ENCODE peak calls at places on chromosomes 2 and 18, in eight cellular contexts. One of them, this sample, is unnamed.

GRCh38 chr18:58996131-58996632 is 131.5 kb downstream of the ZNF532 start:
- DNase-seq in HCT116: no peak
- DNase-seq in A549: peak; percentile 60
- DNase-seq in neural progenitor cell: no peak
- DNase-seq in OCI-LY7: no peak
- DNase-seq in fibroblast of lung: peak; percentile 80
- DNase-seq in PC-9: peak; percentile 22
- DNase-seq in GM12878: no peak
- DNase-seq in this sample: no peak

GRCh38 chr2:201701591-201701990 is 3.1 kb upstream of the MPP4 start:
- DNase-seq in PC-9: no peak
- DNase-seq in GM12878: no peak
- DNase-seq in fibroblast of lung: no peak
- DNase-seq in OCI-LY7: no peak
- DNase-seq in neural progenitor cell: no peak
- DNase-seq in A549: no peak
- DNase-seq in HCT116: no peak
- DNase-seq in this sample: no peak

GRCh38 chr2:63698825-63699548 is 110.2 kb downstream of the MDH1 start:
- DNase-seq in neural progenitor cell: peak; percentile 63
- DNase-seq in OCI-LY7: peak; percentile 64
- DNase-seq in A549: peak; percentile 93
- DNase-seq in PC-9: peak; percentile 75
- DNase-seq in GM12878: no peak
- DNase-seq in fibroblast of lung: peak; percentile 88
- DNase-seq in HCT116: peak; percentile 76
- DNase-seq in this sample: peak; percentile 65

GRCh38 chr2:54665436-54665856 is 58.0 kb upstream of the EML6 start:
- DNase-seq in fibroblast of lung: peak; percentile 76
- DNase-seq in GM12878: no peak
- DNase-seq in OCI-LY7: peak; percentile 74
- DNase-seq in HCT116: peak; percentile 32
- DNase-seq in PC-9: no peak
- DNase-seq in neural progenitor cell: peak; percentile 86
- DNase-seq in A549: peak; percentile 73
- DNase-seq in this sample: peak; percentile 58

GRCh38 chr18:75135158-75135725 is 73.7 kb downstream of the PTGR3 start:
- DNase-seq in A549: no peak
- DNase-seq in HCT116: no peak
- DNase-seq in fibroblast of lung: no peak
- DNase-seq in PC-9: no peak
- DNase-seq in OCI-LY7: no peak
- DNase-seq in neural progenitor cell: no peak
- DNase-seq in GM12878: no peak
- DNase-seq in this sample: no peak

GRCh38 chr2:174762464-174762863 is 1.8 kb downstream of the CHRNA1 start:
- DNase-seq in PC-9: no peak
- DNase-seq in fibroblast of lung: no peak
- DNase-seq in GM12878: no peak
- DNase-seq in A549: no peak
- DNase-seq in neural progenitor cell: no peak
- DNase-seq in OCI-LY7: no peak
- DNase-seq in HCT116: no peak
- DNase-seq in this sample: no peak

GRCh38 chr18:79503891-79504475 is 108.3 kb downstream of the NFATC1 start:
- DNase-seq in A549: no peak
- DNase-seq in neural progenitor cell: no peak
- DNase-seq in GM12878: no peak
- DNase-seq in OCI-LY7: no peak
- DNase-seq in HCT116: no peak
- DNase-seq in fibroblast of lung: no peak
- DNase-seq in PC-9: no peak
- DNase-seq in this sample: no peak

GRCh38 chr2:231392431-231393148 is 2.9 kb upstream of the B3GNT7 start:
- DNase-seq in OCI-LY7: no peak
- DNase-seq in HCT116: no peak
- DNase-seq in neural progenitor cell: no peak
- DNase-seq in GM12878: no peak
- DNase-seq in fibroblast of lung: no peak
- DNase-seq in PC-9: no peak
- DNase-seq in A549: no peak
- DNase-seq in this sample: no peak

GRCh38 chr18:50559750-50560680 is at the start of gene MAPK4:
- DNase-seq in neural progenitor cell: peak; percentile 79
- DNase-seq in PC-9: no peak
- DNase-seq in GM12878: no peak
- DNase-seq in fibroblast of lung: peak; percentile 2
- DNase-seq in HCT116: no peak
- DNase-seq in OCI-LY7: no peak
- DNase-seq in A549: no peak
- DNase-seq in this sample: peak; percentile 73

GRCh38 chr2:42895134-42895795 is 102.9 kb upstream of the HAAO start:
- DNase-seq in fibroblast of lung: no peak
- DNase-seq in OCI-LY7: no peak
- DNase-seq in PC-9: no peak
- DNase-seq in A549: no peak
- DNase-seq in neural progenitor cell: no peak
- DNase-seq in HCT116: no peak
- DNase-seq in GM12878: no peak
- DNase-seq in this sample: no peak

GRCh38 chr2:106771811-106772210 is 114.2 kb downstream of the ST6GAL2 start:
- DNase-seq in OCI-LY7: no peak
- DNase-seq in HCT116: no peak
- DNase-seq in GM12878: no peak
- DNase-seq in fibroblast of lung: no peak
- DNase-seq in PC-9: no peak
- DNase-seq in neural progenitor cell: no peak
- DNase-seq in A549: no peak
- DNase-seq in this sample: no peak

GRCh38 chr2:28274911-28275685 is 117.6 kb upstream of the FOSL2 start:
- DNase-seq in A549: peak; percentile 93
- DNase-seq in fibroblast of lung: peak; percentile 77
- DNase-seq in neural progenitor cell: peak; percentile 23
- DNase-seq in OCI-LY7: no peak
- DNase-seq in HCT116: peak; percentile 79
- DNase-seq in GM12878: no peak
- DNase-seq in PC-9: peak; percentile 92
- DNase-seq in this sample: no peak

GRCh38 chr2:236010920-236011685 is 157.1 kb downstream of the GBX2 start:
- DNase-seq in PC-9: no peak
- DNase-seq in OCI-LY7: no peak
- DNase-seq in A549: no peak
- DNase-seq in HCT116: no peak
- DNase-seq in fibroblast of lung: peak; percentile 4
- DNase-seq in neural progenitor cell: no peak
- DNase-seq in GM12878: no peak
- DNase-seq in this sample: no peak

GRCh38 chr2:74383254-74383653 is 3.1 kb upstream of the DCTN1 start:
- DNase-seq in GM12878: no peak
- DNase-seq in fibroblast of lung: peak; percentile 74
- DNase-seq in OCI-LY7: no peak
- DNase-seq in A549: no peak
- DNase-seq in neural progenitor cell: no peak
- DNase-seq in PC-9: no peak
- DNase-seq in HCT116: no peak
- DNase-seq in this sample: no peak

GRCh38 chr18:80202264-80202998 is 44.9 kb downstream of the PARD6G start:
- DNase-seq in HCT116: no peak
- DNase-seq in OCI-LY7: no peak
- DNase-seq in A549: no peak
- DNase-seq in fibroblast of lung: no peak
- DNase-seq in GM12878: peak; percentile 75
- DNase-seq in PC-9: no peak
- DNase-seq in neural progenitor cell: no peak
- DNase-seq in this sample: no peak

GRCh38 chr2:70190086-70190412 is 770 bp downstream of the C2orf42 start:
- DNase-seq in HCT116: no peak
- DNase-seq in fibroblast of lung: no peak
- DNase-seq in neural progenitor cell: peak; percentile 26
- DNase-seq in A549: no peak
- DNase-seq in GM12878: no peak
- DNase-seq in PC-9: no peak
- DNase-seq in OCI-LY7: no peak
- DNase-seq in this sample: no peak

GRCh38 chr2:206163251-206163880 is 3.7 kb downstream of the EEF1B2 start:
- DNase-seq in OCI-LY7: no peak
- DNase-seq in A549: no peak
- DNase-seq in PC-9: no peak
- DNase-seq in neural progenitor cell: no peak
- DNase-seq in HCT116: no peak
- DNase-seq in GM12878: no peak
- DNase-seq in fibroblast of lung: no peak
- DNase-seq in this sample: no peak

GRCh38 chr2:141630531-141630930 is 500.3 kb downstream of the LRP1B start:
- DNase-seq in OCI-LY7: no peak
- DNase-seq in PC-9: no peak
- DNase-seq in GM12878: no peak
- DNase-seq in fibroblast of lung: no peak
- DNase-seq in A549: no peak
- DNase-seq in HCT116: no peak
- DNase-seq in neural progenitor cell: no peak
- DNase-seq in this sample: no peak
- H3K4me2 ChIP-seq in OCI-LY7: no peak overlapping the region
- H3K4me2 ChIP-seq in PC-9: no peak overlapping the region
- H3K4me2 ChIP-seq in GM12878: no peak overlapping the region
- H3K4me2 ChIP-seq in fibroblast of lung: no peak overlapping the region
- H3K4me2 ChIP-seq in A549: no peak overlapping the region
- H3K4me2 ChIP-seq in HCT116: no peak overlapping the region
- H3K4me2 ChIP-seq in neural progenitor cell: no peak overlapping the region
- H3K4me2 ChIP-seq in this sample: no peak overlapping the region

DNA sequence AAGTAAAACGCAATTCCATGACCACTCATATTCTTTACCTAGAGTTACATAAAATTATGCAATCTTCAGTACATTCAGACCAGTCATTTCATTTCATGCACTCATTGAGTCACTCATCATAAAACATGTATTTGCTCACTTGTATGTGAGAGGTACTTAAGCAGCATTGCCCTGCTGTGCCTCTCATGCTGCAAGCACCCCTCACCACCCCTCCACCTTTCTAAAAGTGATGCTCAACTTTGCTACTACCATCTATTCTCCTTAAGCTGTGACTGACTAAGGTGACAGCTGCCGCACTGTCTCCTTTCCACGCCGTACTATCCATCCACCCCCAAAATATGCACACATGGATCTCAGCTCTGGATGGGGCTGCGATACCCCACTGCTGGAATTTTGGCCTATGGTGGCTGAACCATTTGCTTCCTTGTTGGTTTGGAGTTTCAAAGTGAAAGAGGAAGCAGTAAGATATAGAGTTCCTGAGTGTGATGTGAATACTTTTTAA is 7.2 kb downstream of the ARHGAP25 start:
- DNase-seq in HCT116: no peak
- DNase-seq in OCI-LY7: no peak
- DNase-seq in A549: no peak
- DNase-seq in neural progenitor cell: no peak
- DNase-seq in GM12878: no peak
- DNase-seq in fibroblast of lung: no peak
- DNase-seq in PC-9: no peak
- DNase-seq in this sample: no peak
- H3K4me2 ChIP-seq in HCT116: no peak overlapping the region
- H3K4me2 ChIP-seq in OCI-LY7: peak overlapping the region; percentile 94
- H3K4me2 ChIP-seq in A549: no peak overlapping the region
- H3K4me2 ChIP-seq in neural progenitor cell: no peak overlapping the region
- H3K4me2 ChIP-seq in GM12878: peak overlapping the region; percentile 10
- H3K4me2 ChIP-seq in fibroblast of lung: no peak overlapping the region
- H3K4me2 ChIP-seq in PC-9: no peak overlapping the region
- H3K4me2 ChIP-seq in this sample: no peak overlapping the region

GRCh38 chr2:144237108-144237507 is 282.8 kb downstream of the ZEB2 start:
- DNase-seq in A549: no peak
- DNase-seq in PC-9: no peak
- DNase-seq in GM12878: no peak
- DNase-seq in neural progenitor cell: no peak
- DNase-seq in fibroblast of lung: no peak
- DNase-seq in HCT116: no peak
- DNase-seq in OCI-LY7: peak; percentile 41
- DNase-seq in this sample: no peak
- H3K4me2 ChIP-seq in A549: no peak overlapping the region
- H3K4me2 ChIP-seq in PC-9: no peak overlapping the region
- H3K4me2 ChIP-seq in GM12878: no peak overlapping the region
- H3K4me2 ChIP-seq in neural progenitor cell: no peak overlapping the region
- H3K4me2 ChIP-seq in fibroblast of lung: no peak overlapping the region
- H3K4me2 ChIP-seq in HCT116: no peak overlapping the region
- H3K4me2 ChIP-seq in OCI-LY7: peak overlapping the region; percentile 81
- H3K4me2 ChIP-seq in this sample: no peak overlapping the region

DNA sequence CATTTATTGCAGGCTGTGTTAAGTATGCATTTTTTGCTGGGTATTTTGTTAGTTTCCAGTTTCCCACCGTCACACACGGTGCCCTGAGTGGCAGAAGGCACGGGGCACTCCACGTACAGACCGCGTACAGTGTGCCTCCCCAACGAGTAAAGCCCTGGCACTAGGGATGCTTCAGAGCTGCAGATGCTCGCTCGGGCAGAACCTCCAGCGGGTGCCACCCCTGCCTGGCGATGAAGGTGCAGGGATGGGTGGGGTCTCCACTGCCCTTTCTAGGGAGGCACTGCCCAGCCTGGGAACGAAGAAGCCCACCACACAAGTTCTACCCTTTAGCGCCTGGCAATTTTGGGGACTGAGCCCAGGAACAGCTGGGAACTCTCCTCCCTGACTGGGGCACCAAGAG is 4.1 kb downstream of the GREB1 start:
- DNase-seq in PC-9: no peak
- DNase-seq in fibroblast of lung: no peak
- DNase-seq in HCT116: no peak
- DNase-seq in GM12878: no peak
- DNase-seq in neural progenitor cell: no peak
- DNase-seq in OCI-LY7: no peak
- DNase-seq in A549: no peak
- DNase-seq in this sample: no peak
- H3K4me2 ChIP-seq in PC-9: no peak overlapping the region
- H3K4me2 ChIP-seq in fibroblast of lung: no peak overlapping the region
- H3K4me2 ChIP-seq in HCT116: no peak overlapping the region
- H3K4me2 ChIP-seq in GM12878: no peak overlapping the region
- H3K4me2 ChIP-seq in neural progenitor cell: no peak overlapping the region
- H3K4me2 ChIP-seq in OCI-LY7: no peak overlapping the region
- H3K4me2 ChIP-seq in A549: no peak overlapping the region
- H3K4me2 ChIP-seq in this sample: no peak overlapping the region